ENCODE peak calls at places on chromosomes 12 and 14, in nine cellular contexts. C is trophoblast cell; X is CD8-positive, alpha-beta T cell; E is amniotic stem cell; Y is heart right ventricle; N is EL; T is psoas muscle; P is body of pancreas; G is HuH-7. J is an unnamed sample.

GRCh38 chr14:71414631-71415403 is 507.6 kb downstream of the PCNX1 start:
- DNase-seq in N (peak; percentile 63), T (no peak), P (no peak), X (no peak), G (no peak), E (no peak), Y (no peak), C (no peak), J (no peak)

GRCh38 chr12:57118711-57119271 is 7.6 kb upstream of the STAT6 start:
- DNase-seq in T (no peak), E (no peak), P (no peak), N (peak; percentile 72), X (no peak), G (no peak), C (peak; percentile 26), Y (no peak), J (no peak)

GRCh38 chr12:77031745-77032144 is 33.6 kb downstream of the E2F7 start:
- DNase-seq in C (peak; percentile 82), G (no peak), N (peak; percentile 41), E (no peak), Y (no peak), X (no peak), T (no peak), P (no peak), J (peak; percentile 35)

GRCh38 chr12:109255377-109255776 is 53.7 kb downstream of the FOXN4 start:
- DNase-seq in X (no peak), G (peak; percentile 50), C (peak; percentile 24), P (no peak), N (peak; percentile 6), T (no peak), E (no peak), Y (no peak), J (no peak)

GRCh38 chr12:78966062-78966461 is 101.5 kb downstream of the SYT1 start:
- DNase-seq in N (no peak), C (no peak), Y (no peak), E (no peak), P (no peak), G (no peak), T (no peak), X (no peak), J (no peak)

GRCh38 chr12:53048780-53049401 is 974 bp upstream of the TNS2 start:
- DNase-seq in T (peak; percentile 87), G (no peak), N (peak; percentile 76), P (peak; percentile 72), X (no peak), Y (peak; percentile 90), E (no peak), C (no peak), J (peak; percentile 42)

GRCh38 chr12:124568431-124569374 is 1.3 kb upstream of the NCOR2 start:
- DNase-seq in T (peak; percentile 86), G (no peak), Y (peak; percentile 87), C (peak; percentile 45), X (no peak), N (peak; percentile 83), E (peak; percentile 43), P (peak; percentile 43), J (peak; percentile 84)

GRCh38 chr12:117080707-117081141 is 18.5 kb downstream of the TESC start:
- DNase-seq in G (no peak), P (no peak), T (no peak), N (no peak), Y (no peak), X (no peak), C (no peak), E (no peak), J (no peak)

GRCh38 chr12:124170756-124171155 is 124.1 kb upstream of the RFLNA start:
- DNase-seq in E (no peak), C (peak; percentile 41), Y (no peak), T (no peak), G (no peak), X (no peak), P (no peak), N (peak; percentile 12), J (no peak)

GRCh38 chr14:33793711-33794110 is 157.2 kb downstream of the EGLN3 start:
- DNase-seq in Y (no peak), P (no peak), G (no peak), C (no peak), E (no peak), X (no peak), T (no peak), N (no peak), J (no peak)

GRCh38 chr12:113358381-113359132 is at the start of gene PLBD2:
- DNase-seq in T (peak; percentile 97), P (peak; percentile 97), G (peak; percentile 95), Y (peak; percentile 94), N (peak; percentile 93), E (peak; percentile 68), C (peak; percentile 96), X (peak; percentile 92), J (peak; percentile 99)

GRCh38 chr12:1779783-1780182 is 40.6 kb upstream of the LRTM2 start:
- DNase-seq in N (peak; percentile 76), E (no peak), G (no peak), P (no peak), T (no peak), X (no peak), C (no peak), Y (no peak), J (peak; percentile 48)

GRCh38 chr12:53593031-53593430 is 33.2 kb downstream of the ATF7 start:
- DNase-seq in T (no peak), N (no peak), Y (no peak), E (no peak), X (no peak), P (no peak), G (no peak), C (no peak), J (no peak)

GRCh38 chr14:105070760-105071137 is 5.5 kb upstream of the GPR132 start:
- DNase-seq in G (no peak), N (no peak), P (no peak), C (no peak), T (no peak), Y (no peak), E (no peak), X (no peak), J (no peak)

GRCh38 chr14:77151245-77151644 is 9.7 kb upstream of the ZDHHC22 start:
- DNase-seq in G (peak; percentile 58), C (no peak), Y (no peak), N (peak; percentile 18), E (no peak), T (no peak), X (no peak), P (no peak), J (no peak)

GRCh38 chr14:68497016-68497415 is 295.9 kb downstream of the ZFP36L1 start:
- DNase-seq in E (no peak), C (no peak), G (no peak), P (no peak), X (no peak), N (no peak), T (no peak), Y (no peak), J (no peak)

GRCh38 chr12:62530596-62530995 is 64.0 kb downstream of the MON2 start:
- DNase-seq in G (no peak), P (no peak), Y (no peak), X (no peak), T (no peak), E (peak; percentile 1), C (peak; percentile 7), N (peak; percentile 84), J (peak; percentile 6)

GRCh38 chr14:29163109-29163508 is 396.5 kb downstream of the FOXG1 start:
- DNase-seq in G (no peak), Y (no peak), E (no peak), P (no peak), N (no peak), T (no peak), X (no peak), C (no peak), J (no peak)

GRCh38 chr12:129049917-129050316 is 196.6 kb downstream of the GLT1D1 start:
- DNase-seq in E (no peak), Y (no peak), N (no peak), G (no peak), T (no peak), X (no peak), C (peak; percentile 10), P (no peak), J (no peak)

J was measured in AG08396.